ENCODE peak calls at places on chromosomes 6 and 20, in nine cellular contexts. S is pancreas; R is CD4-positive, alpha-beta memory T cell; B is GM23248; G is Peyer's patch; N is heart right ventricle; W is OCI-LY7; D is endodermal cell; U is tibial artery. K is an unnamed sample.

GRCh38 chr6:11890849-11891248 is 112.2 kb upstream of the ADTRP start:
- DNase-seq in S (no peak), R (no peak), B (peak; percentile 6), G (no peak), N (no peak), W (no peak), D (no peak), U (no peak), K (no peak)

GRCh38 chr20:44080646-44081267 is 106.2 kb downstream of the JPH2 start:
- DNase-seq in S (peak; percentile 55), R (peak; percentile 75), B (peak; percentile 83), G (peak; percentile 92), N (peak; percentile 69), W (peak; percentile 76), D (peak; percentile 89), U (peak; percentile 76), K (peak; percentile 69)

GRCh38 chr6:38720295-38720694 is 5.2 kb downstream of the DNAH8 start:
- DNase-seq in S (no peak), R (no peak), B (no peak), G (no peak), N (no peak), W (no peak), D (peak; percentile 71), U (no peak), K (no peak)

GRCh38 chr6:168949876-168950499 is 303.7 kb downstream of the THBS2 start:
- DNase-seq in S (no peak), R (no peak), B (peak; percentile 68), G (no peak), N (no peak), W (no peak), D (no peak), U (no peak), K (no peak)

GRCh38 chr6:69866351-69867074 is at the start of gene COL19A1:
- DNase-seq in S (peak; percentile 33), R (peak; percentile 40), B (peak; percentile 16), G (peak; percentile 81), N (peak; percentile 8), W (peak; percentile 41), D (peak; percentile 82), U (no peak), K (peak; percentile 75)

GRCh38 chr6:10149603-10150002 is 265.3 kb downstream of the TFAP2A start:
- DNase-seq in S (no peak), R (no peak), B (no peak), G (no peak), N (no peak), W (no peak), D (no peak), U (no peak), K (no peak)

GRCh38 chr20:12762725-12763124 is 246.0 kb upstream of the SPTLC3 start:
- DNase-seq in S (no peak), R (no peak), B (no peak), G (no peak), N (no peak), W (no peak), D (peak; percentile 64), U (no peak), K (no peak)

GRCh38 chr20:12061471-12061870 is 143.8 kb downstream of the BTBD3 start:
- DNase-seq in S (no peak), R (no peak), B (no peak), G (no peak), N (no peak), W (no peak), D (no peak), U (no peak), K (no peak)

GRCh38 chr6:43981363-43981990 is 145.8 kb downstream of the MRPL14 start:
- DNase-seq in S (peak; percentile 12), R (no peak), B (no peak), G (peak; percentile 34), N (no peak), W (no peak), D (peak; percentile 28), U (peak; percentile 11), K (no peak)

GRCh38 chr6:158303210-158303731 is 9.0 kb upstream of the TULP4 start:
- DNase-seq in S (no peak), R (no peak), B (no peak), G (peak; percentile 59), N (no peak), W (no peak), D (no peak), U (no peak), K (no peak)

GRCh38 chr6:24227556-24227955 is 101.5 kb downstream of the NRSN1 start:
- DNase-seq in S (no peak), R (no peak), B (no peak), G (no peak), N (no peak), W (no peak), D (peak; percentile 73), U (no peak), K (no peak)

GRCh38 chr6:65350525-65350924 is 356.5 kb downstream of the EYS start:
- DNase-seq in S (no peak), R (no peak), B (no peak), G (no peak), N (no peak), W (no peak), D (no peak), U (no peak), K (no peak)

GRCh38 chr20:4040283-4041179 is 25.2 kb upstream of the RNF24 start:
- DNase-seq in S (no peak), R (no peak), B (no peak), G (peak; percentile 70), N (no peak), W (no peak), D (peak; percentile 30), U (no peak), K (no peak)

GRCh38 chr6:159762681-159763293 is 942 bp downstream of the ACAT2 start:
- DNase-seq in S (peak; percentile 21), R (peak; percentile 49), B (peak; percentile 23), G (peak; percentile 54), N (peak; percentile 19), W (peak; percentile 21), D (no peak), U (no peak), K (no peak)

GRCh38 chr6:25070547-25071366 is 135.0 kb upstream of the RIPOR2 start:
- DNase-seq in S (peak; percentile 56), R (peak; percentile 84), B (peak; percentile 85), G (peak; percentile 95), N (peak; percentile 74), W (peak; percentile 90), D (peak; percentile 92), U (peak; percentile 86), K (peak; percentile 76)

GRCh38 chr6:135162678-135163439 is 18.2 kb upstream of the MYB start:
- DNase-seq in S (no peak), R (peak; percentile 17), B (peak; percentile 31), G (peak; percentile 69), N (no peak), W (peak; percentile 69), D (peak; percentile 94), U (no peak), K (peak; percentile 79)

GRCh38 chr20:35618032-35618371 is 2.4 kb downstream of the SPAG4 start:
- DNase-seq in S (no peak), R (no peak), B (no peak), G (no peak), N (no peak), W (no peak), D (no peak), U (no peak), K (no peak)
- H3K4me3 ChIP-seq in S (peak overlapping the region; percentile 53), R (peak overlapping the region; percentile 9), B (peak overlapping the region; percentile 72), G (peak overlapping the region; percentile 56), N (peak overlapping the region; percentile 49), W (peak overlapping the region; percentile 73), D (peak overlapping the region; percentile 81), U (peak overlapping the region; percentile 70), K (no peak overlapping the region)

GRCh38 chr20:251352-251751 is 6.2 kb upstream of the DEFB132 start:
- DNase-seq in S (no peak), R (no peak), B (no peak), G (no peak), N (no peak), W (no peak), D (no peak), U (no peak), K (no peak)
- H3K27ac ChIP-seq in S (no peak overlapping the region), R (no peak overlapping the region), B (no peak overlapping the region), G (no peak overlapping the region), N (no peak overlapping the region), W (no peak overlapping the region), D (no peak overlapping the region), U (no peak overlapping the region), K (no peak overlapping the region)

GRCh38 chr6:112221561-112221960 is 32.8 kb downstream of the LAMA4 start:
- DNase-seq in S (no peak), R (no peak), B (peak; percentile 46), G (no peak), N (no peak), W (no peak), D (no peak), U (no peak), K (no peak)

GRCh38 chr6:112216699-112217551 is 37.4 kb downstream of the LAMA4 start:
- DNase-seq in S (no peak), R (no peak), B (peak; percentile 91), G (no peak), N (no peak), W (no peak), D (no peak), U (no peak), K (no peak)

GRCh38 chr6:112222111-112222726 is 32.1 kb downstream of the LAMA4 start:
- DNase-seq in S (no peak), R (no peak), B (peak; percentile 83), G (no peak), N (no peak), W (no peak), D (no peak), U (no peak), K (no peak)

GRCh38 chr6:112215901-112216300 is 38.5 kb downstream of the LAMA4 start:
- DNase-seq in S (no peak), R (no peak), B (no peak), G (no peak), N (no peak), W (no peak), D (no peak), U (no peak), K (peak; percentile 25)

GRCh38 chr6:112218563-112218962 is 35.8 kb downstream of the LAMA4 start:
- DNase-seq in S (no peak), R (no peak), B (peak; percentile 71), G (no peak), N (peak; percentile 56), W (no peak), D (peak; percentile 52), U (no peak), K (peak; percentile 56)
- H3K4me1 ChIP-seq in S (no peaks in the 10 kb centered on the region), R (no peaks in the 10 kb centered on the region), B (peaks cover 88% of the 10 kb centered on the region), G (peaks cover 5% of the 10 kb centered on the region), N (peaks cover 93% of the 10 kb centered on the region), W (no peaks in the 10 kb centered on the region), D (peaks cover 31% of the 10 kb centered on the region), U (peaks cover 62% of the 10 kb centered on the region), K (peaks cover 28% of the 10 kb centered on the region)

DNA sequence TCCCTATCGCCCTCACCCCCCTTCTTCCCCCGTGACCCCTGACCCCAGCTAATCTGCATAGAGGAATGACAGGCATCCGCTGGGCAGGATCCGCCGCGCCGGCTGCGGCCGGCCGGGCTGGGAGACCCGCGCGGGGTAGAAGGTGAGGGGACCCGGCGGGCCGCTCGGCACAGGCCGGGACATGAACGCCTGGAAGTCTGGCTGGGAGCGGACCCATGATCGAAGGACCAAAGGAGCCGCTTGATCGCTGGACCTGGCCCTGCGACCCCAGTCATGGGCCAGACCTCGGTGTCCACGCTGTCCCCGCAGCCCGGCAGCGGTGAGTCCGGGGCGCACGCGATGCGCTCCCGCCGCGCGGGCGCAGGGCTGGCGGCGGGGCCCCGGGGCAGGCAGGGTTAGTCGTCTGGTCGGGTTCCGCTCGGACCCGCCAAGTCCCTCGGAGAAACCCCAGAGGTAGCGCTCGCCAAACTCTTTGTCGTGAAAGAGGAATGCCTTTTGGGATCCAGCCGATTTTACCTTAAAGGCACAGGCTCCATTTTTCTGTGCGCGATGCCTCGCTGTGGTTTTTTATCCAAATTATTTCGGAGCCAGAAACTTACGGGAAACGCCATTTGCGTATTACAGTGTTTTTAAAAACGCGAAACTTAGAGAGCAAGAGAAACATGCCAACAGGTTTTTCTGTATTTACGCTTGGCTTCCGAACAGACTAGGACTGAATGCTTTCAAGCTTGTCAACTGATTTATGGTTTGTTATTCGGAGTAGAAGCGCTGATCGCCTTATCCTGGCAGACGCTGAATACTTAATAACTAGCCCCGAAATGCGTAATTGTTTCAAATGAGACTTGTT is at the start of gene PHACTR2:
- DNase-seq in S (peak; percentile 76), R (peak; percentile 47), B (peak; percentile 91), G (peak; percentile 68), N (peak; percentile 86), W (no peak), D (peak; percentile 94), U (peak; percentile 66), K (peak; percentile 91)
- H3K4me3 ChIP-seq in S (peak within 1 kb of the TSS; percentile 66), R (peak within 1 kb of the TSS; percentile 40), B (peak within 1 kb of the TSS; percentile 82), G (peak within 1 kb of the TSS; percentile 62), N (peak within 1 kb of the TSS; percentile 78), W (no peak within 1 kb of the TSS), D (peak within 1 kb of the TSS; percentile 93), U (peak within 1 kb of the TSS; percentile 64), K (peak within 1 kb of the TSS; percentile 85)

K was measured in left lung.